ENCODE peak calls at places on chromosome 11, in seven cellular contexts. I is HCT116, D is H1, X is SK-N-SH, L is GM12878, J is K562, Y is HepG2. Q is an unnamed sample.

GRCh38 chr11:92424281-92424680 is 199.7 kb downstream of the FAT3 start:
- DNase-seq in X (no peak), L (no peak), I (no peak), Y (no peak), D (no peak), J (no peak), Q (no peak)

GRCh38 chr11:73493838-73494598 is 103.9 kb downstream of the FAM168A start:
- DNase-seq in D (peak; percentile 46), J (no peak), Y (peak; percentile 46), X (no peak), L (no peak), I (peak; percentile 90), Q (peak; percentile 26)

GRCh38 chr11:59267738-59268475 is 55.2 kb upstream of the MPEG1 start:
- DNase-seq in L (no peak), D (no peak), I (no peak), Y (no peak), X (no peak), J (no peak), Q (no peak)

GRCh38 chr11:25247336-25247735 is 750.5 kb downstream of the LUZP2 start:
- DNase-seq in X (no peak), J (no peak), Y (no peak), I (no peak), D (no peak), L (no peak), Q (no peak)

GRCh38 chr11:1757861-1758610 is 5.7 kb downstream of the CTSD start:
- DNase-seq in D (no peak), L (no peak), Y (no peak), J (no peak), I (no peak), X (no peak), Q (no peak)

GRCh38 chr11:126920833-126921232 is 79.7 kb downstream of the KIRREL3 start:
- DNase-seq in L (no peak), Y (no peak), I (no peak), X (no peak), J (no peak), D (peak; percentile 50), Q (no peak)

GRCh38 chr11:3894128-3894731 is 38.8 kb downstream of the STIM1 start:
- DNase-seq in X (no peak), I (no peak), D (no peak), L (peak; percentile 91), J (no peak), Y (no peak), Q (no peak)

GRCh38 chr11:2129323-2129698 is 9.9 kb downstream of the IGF2 start:
- DNase-seq in X (no peak), Y (no peak), J (no peak), D (no peak), I (no peak), L (no peak), Q (no peak)

GRCh38 chr11:13776134-13776815 is 107.8 kb downstream of the FAR1 start:
- DNase-seq in J (no peak), L (no peak), D (no peak), I (peak; percentile 15), X (no peak), Y (no peak), Q (no peak)

GRCh38 chr11:45041556-45041955 is 90.9 kb upstream of the TP53I11 start:
- DNase-seq in L (no peak), X (no peak), J (no peak), Y (no peak), I (no peak), D (no peak), Q (no peak)

GRCh38 chr11:111001986-111002616 is 243.4 kb upstream of the POU2AF2 start:
- DNase-seq in L (no peak), X (no peak), J (no peak), I (no peak), D (no peak), Y (no peak), Q (no peak)

GRCh38 chr11:4181780-4182721 is 87.5 kb downstream of the RRM1 start:
- DNase-seq in Y (peak; percentile 48), D (peak; percentile 75), I (peak; percentile 57), X (peak; percentile 73), J (peak; percentile 71), L (no peak), Q (peak; percentile 71)

GRCh38 chr11:2194877-2195755 is 23.5 kb upstream of the TH start:
- DNase-seq in L (no peak), I (no peak), Y (peak; percentile 25), J (peak; percentile 79), D (peak; percentile 96), X (peak; percentile 86), Q (no peak)

GRCh38 chr11:78654071-78654470 is 79.4 kb upstream of the NARS2 start:
- DNase-seq in J (no peak), X (no peak), D (peak; percentile 31), Y (no peak), I (no peak), L (no peak), Q (no peak)

GRCh38 chr11:68798221-68798813 is 43.4 kb downstream of the CPT1A start:
- DNase-seq in D (peak; percentile 89), Y (peak; percentile 12), X (peak; percentile 72), I (no peak), J (peak; percentile 59), L (no peak), Q (peak; percentile 47)

DNA sequence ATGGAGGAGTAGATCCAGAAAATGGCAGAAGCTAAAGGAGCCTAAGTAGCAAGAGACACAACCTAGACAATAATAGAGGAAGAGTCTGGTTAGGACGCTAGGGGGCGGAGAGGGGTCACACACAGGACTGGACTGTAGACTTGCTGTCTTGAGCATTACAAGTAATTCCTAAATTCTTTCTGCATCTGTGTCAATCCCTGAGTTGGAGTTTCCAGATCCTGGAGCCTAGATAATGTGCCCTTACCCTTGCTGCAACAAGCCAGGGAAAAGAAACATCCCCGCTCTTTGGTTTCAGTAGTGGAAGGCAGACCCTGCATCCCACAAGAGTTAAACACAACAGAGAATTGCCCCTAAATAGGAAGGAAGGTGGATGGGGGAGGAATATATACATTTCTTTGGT is 14.9 kb upstream of the CCDC73 start:
- DNase-seq in Y (peak; percentile 45), J (peak; percentile 39), L (no peak), I (peak; percentile 60), X (peak; percentile 62), D (peak; percentile 83), Q (peak; percentile 64)
- TF ChIP-seq JUND in Y (no peak), J (no peak), L (no peak), I (no peak), X (no peak), D (no peak), Q (no peak)

DNA sequence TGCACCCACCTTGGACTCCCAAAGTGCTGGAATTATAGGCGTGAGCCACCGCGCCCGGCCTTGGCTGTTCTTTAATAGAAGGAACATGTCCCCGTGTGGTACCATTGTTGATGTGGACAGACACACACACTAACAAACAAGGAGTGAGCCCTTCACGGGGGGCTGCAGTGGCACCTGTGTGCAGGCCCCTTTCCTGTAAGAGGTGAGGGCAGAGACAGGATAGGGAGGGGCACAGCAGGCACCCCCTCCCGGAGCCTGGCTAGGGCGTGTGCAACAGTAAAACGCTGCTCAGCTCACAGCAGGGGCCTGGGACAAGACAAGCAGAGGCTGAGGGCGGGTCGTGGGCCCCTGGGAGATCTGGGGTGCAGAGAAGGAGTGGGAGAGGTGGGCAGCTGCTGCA is 37.8 kb downstream of the GRIK4 start:
- DNase-seq in D (no peak), X (no peak), J (no peak), I (no peak), L (no peak), Y (no peak), Q (no peak)
- TF ChIP-seq JUND in D (no peak), X (no peak), J (no peak), I (no peak), L (no peak), Y (no peak), Q (no peak)

GRCh38 chr11:11231763-11232162 is 121.3 kb downstream of the CSNK2A3 start:
- DNase-seq in X (no peak), D (no peak), L (no peak), J (no peak), I (no peak), Y (no peak), Q (no peak)
- TF ChIP-seq JUND in X (no peak), D (no peak), L (no peak), J (no peak), I (no peak), Y (no peak), Q (no peak)

DNA sequence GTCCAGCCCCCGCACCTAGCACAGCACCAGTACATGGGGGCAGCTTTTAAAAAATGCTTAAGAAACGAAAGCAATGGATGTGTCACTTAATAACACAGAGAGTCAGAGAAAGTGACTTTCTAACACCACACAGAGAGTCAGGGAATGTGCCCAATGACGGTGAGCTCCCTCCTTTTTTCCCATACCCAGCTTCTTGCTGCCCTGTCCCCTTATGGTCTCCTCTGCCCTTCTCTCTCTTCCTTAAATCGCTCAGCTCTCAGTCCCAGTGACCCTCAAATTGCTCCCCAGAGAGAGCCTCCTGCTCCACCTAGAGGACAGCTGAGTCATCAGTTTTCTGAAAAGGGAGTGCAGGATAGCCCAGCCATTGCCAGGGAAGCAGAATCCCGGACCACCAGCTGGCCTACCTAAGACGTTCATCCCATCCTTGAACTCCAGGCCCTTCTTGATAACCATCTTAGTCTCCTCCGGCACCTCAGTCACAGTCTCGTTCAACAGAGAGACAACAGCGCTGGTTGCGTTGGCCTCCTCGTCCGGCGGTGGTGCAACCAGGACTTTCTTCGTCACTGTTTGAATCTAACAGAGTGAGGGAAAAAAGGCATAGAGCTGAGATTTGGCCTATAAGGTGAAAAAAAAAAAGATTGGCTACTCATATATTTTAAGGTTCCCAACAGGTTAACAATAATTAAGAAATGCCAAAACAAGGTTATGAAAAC is 113.5 kb downstream of the SLC1A2 start:
- DNase-seq in D (peak; percentile 53), I (peak; percentile 13), Y (peak; percentile 12), X (peak; percentile 63), L (no peak), J (peak; percentile 50), Q (peak; percentile 69)
- TF ChIP-seq JUND in D (no peak), I (no peak), Y (no peak), X (no peak), L (no peak), J (peak; percentile 27), Q (no peak)

GRCh38 chr11:48101044-48101733 is 115.4 kb upstream of the OR4B1 start:
- DNase-seq in D (peak; percentile 43), I (no peak), Y (no peak), L (no peak), J (no peak), X (no peak), Q (no peak)
- TF ChIP-seq JUND in D (no peak), I (no peak), Y (no peak), L (no peak), J (no peak), X (no peak), Q (no peak)

Q was measured in T47D.